ENCODE peak calls at places on chromosomes 11 and 22, in four cellular contexts. Q, R, H and I are unnamed samples.

GRCh38 chr11:125226701-125227100 is 62.1 kb downstream of the PKNOX2 start:
- DNase-seq in R (no peak), Q (no peak), H (no peak), I (no peak)

GRCh38 chr11:111026241-111026640 is 219.3 kb upstream of the POU2AF2 start:
- DNase-seq in Q (no peak), H (no peak), R (no peak), I (no peak)

GRCh38 chr11:69576069-69576782 is 64.7 kb upstream of the CCND1 start:
- DNase-seq in R (no peak), H (peak), Q (no peak), I (no peak)

GRCh38 chr11:109668973-109669634 is 247.1 kb downstream of the C11orf87 start:
- DNase-seq in R (peak), Q (no peak), H (no peak), I (no peak)

GRCh38 chr11:86990520-86990919 is 35.3 kb upstream of the FZD4 start:
- DNase-seq in R (peak), H (no peak), Q (no peak), I (no peak)

GRCh38 chr11:34583818-34584217 is 37.1 kb upstream of the EHF start:
- DNase-seq in R (no peak), H (no peak), Q (no peak), I (no peak)

GRCh38 chr22:38762607-38763006 is 6.8 kb upstream of the SUN2 start:
- DNase-seq in R (no peak), Q (no peak), H (no peak), I (no peak)

GRCh38 chr11:30203850-30204249 is 27.0 kb upstream of the FSHB start:
- DNase-seq in R (no peak), H (no peak), Q (no peak), I (no peak)

GRCh38 chr11:2582436-2582931 is 117.3 kb downstream of the KCNQ1OT1 start:
- DNase-seq in H (no peak), Q (no peak), R (no peak), I (no peak)

GRCh38 chr22:43001271-43002197 is 13.4 kb downstream of the PACSIN2 start:
- DNase-seq in R (peak), Q (no peak), H (no peak), I (no peak)

GRCh38 chr22:37334859-37335818 is 52.8 kb downstream of the CYTH4 start:
- DNase-seq in R (no peak), H (no peak), Q (no peak), I (no peak)

GRCh38 chr22:25076281-25076680 is 123.4 kb upstream of the CRYBB3 start:
- DNase-seq in R (no peak), Q (no peak), H (no peak), I (no peak)

GRCh38 chr11:10564030-10564429 is 4.4 kb downstream of the LYVE1 start:
- DNase-seq in H (no peak), Q (no peak), R (no peak), I (no peak)

GRCh38 chr11:10565493-10565892 is 3.0 kb downstream of the LYVE1 start:
- DNase-seq in H (no peak), R (no peak), Q (no peak), I (no peak)

GRCh38 chr11:10566257-10566956 is 2.1 kb downstream of the LYVE1 start:
- DNase-seq in Q (no peak), H (no peak), R (no peak), I (no peak)

GRCh38 chr11:10567466-10567865 is 999 bp downstream of the LYVE1 start:
- DNase-seq in Q (no peak), R (no peak), H (no peak), I (no peak)

DNA sequence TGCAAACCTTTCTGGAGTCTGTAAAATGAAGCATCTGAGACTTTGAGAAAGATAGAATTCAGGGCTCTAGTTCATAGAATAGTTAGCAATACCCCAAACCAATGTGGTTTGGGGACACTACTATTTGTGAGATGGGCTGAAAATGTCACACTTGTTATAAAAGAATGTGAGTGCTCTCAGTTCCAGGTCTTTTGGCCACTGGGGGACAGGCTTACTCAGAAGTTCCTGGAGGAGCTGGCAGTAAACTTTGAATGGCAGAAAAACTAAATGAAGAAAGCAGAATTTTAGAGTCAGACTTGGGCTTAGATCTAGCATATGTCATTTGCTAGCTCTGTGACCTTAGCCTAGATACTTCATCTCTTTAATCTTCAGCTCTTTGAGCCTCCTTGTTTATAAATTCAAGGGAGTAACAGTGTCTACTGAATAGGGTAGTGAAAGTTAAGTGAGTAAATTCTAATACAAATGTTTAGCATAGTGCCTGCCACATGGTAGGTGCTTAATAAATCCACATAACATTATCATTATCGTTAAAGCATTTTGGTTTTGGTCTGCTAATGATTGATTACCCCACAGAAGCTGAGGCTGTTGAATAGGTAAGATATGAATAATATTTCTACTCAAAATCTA is 3.7 kb downstream of the LYVE1 start:
- DNase-seq in Q (no peak), H (no peak), R (peak), I (no peak)
- TF ChIP-seq CTCF in Q (peak), H (peak), R (peak), I (peak)

DNA sequence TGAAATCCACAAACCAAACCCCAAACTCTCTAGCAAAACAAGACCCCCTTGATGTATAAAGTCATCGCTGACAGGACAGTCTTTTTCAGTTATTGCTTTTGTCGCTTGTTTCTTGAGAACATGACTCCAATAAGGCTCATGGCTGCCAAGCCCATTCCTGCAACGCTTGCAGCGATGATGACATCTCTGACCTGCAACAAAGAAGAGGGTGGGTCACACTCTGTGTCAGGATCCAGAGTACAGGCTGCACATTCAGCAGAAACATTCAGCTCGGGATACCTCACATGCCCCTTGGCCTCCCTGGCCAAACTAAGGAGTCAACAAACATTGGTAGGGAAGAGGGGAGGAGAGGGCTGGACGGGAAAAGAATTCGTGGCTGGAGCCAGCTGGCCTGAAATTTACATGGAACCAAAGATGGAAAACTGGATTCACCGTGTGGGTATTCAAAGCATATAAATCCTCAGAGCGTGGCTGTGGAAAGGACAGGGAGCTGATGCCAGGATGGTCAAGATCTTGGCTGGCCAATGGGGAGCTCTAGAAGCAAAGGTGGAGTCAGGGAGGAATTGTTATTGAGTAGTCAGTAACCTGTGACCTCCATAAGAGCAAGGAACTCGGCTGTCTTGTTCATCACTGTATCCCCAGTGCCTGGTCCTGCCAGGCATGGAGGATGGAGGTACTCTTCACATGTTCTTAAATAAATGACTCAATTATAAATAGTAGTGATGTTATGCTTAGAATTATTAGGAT is 11.8 kb upstream of the PLAAT2 start:
- DNase-seq in Q (peak), H (no peak), R (peak), I (no peak)
- H3K4me3 ChIP-seq in Q (peak), H (peak), R (peak), I (no peak)

GRCh38 chr11:72848846-72849466 is 34.7 kb downstream of the ATG16L2 start:
- DNase-seq in H (no peak), Q (no peak), R (peak), I (no peak)
- TF ChIP-seq CTCF in H (peak), Q (peak), R (peak), I (peak)

GRCh38 chr22:49910229-49911155 is 7.7 kb downstream of the ALG12 start:
- DNase-seq in R (no peak), H (no peak), Q (peak), I (no peak)
- H3K4me3 ChIP-seq in R (no peak), H (no peak), Q (no peak), I (no peak)

DNA sequence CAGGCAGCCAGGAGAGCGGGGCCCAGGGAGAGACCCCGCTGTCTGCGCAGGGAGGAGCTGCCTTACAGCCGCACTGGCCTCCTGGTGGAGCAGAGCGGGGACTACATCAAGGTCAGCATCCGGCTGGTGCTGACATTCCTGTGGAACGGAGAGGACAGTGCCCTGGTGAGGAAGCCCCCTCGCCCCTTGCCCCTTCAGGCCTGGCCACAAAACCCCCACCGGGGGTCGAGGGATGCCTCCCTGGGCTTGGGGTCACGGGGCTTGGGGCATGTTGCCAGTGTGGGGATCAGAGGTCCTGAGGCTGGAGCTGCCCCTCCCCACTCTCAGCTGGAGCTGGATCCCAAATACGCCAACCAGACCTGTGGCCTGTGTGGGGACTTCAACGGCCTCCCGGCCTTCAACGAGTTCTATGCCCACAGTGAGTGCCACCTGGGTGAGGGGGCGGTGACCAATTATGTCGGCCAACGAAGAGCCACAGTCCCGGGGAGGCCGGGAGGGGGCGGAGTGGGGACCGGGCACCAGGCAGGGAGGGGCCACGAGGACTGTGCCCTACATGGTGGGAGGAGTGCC is 4.2 kb downstream of the MUC5B start:
- DNase-seq in Q (peak), H (no peak), R (peak), I (no peak)
- TF ChIP-seq CTCF in Q (no peak), H (no peak), R (peak), I (peak)

DNA sequence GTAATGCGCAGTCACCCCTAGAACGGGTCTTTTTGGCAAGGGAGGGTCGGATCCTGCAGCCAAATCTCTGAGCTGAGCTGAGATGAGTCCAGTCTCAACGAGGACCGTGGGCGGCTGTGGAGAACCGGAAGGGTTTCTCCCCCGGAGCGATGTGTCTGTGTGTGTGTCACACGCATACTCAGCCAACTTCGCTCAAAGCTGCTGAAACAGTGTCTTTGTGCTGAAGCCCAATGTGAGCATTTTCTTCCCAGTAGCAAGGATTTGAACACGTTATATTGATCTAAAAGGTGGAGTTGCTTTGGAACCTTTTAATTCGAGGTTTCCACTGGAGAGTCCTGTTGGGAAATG is 1.4 kb upstream of the CELSR1 start:
- DNase-seq in H (no peak), Q (no peak), R (peak), I (no peak)
- H3K4me3 ChIP-seq in H (peak), Q (peak), R (peak), I (peak)

GRCh38 chr22:17785185-17786184 is 11.2 kb upstream of the BID start:
- DNase-seq in H (no peak), R (peak), Q (no peak), I (no peak)
- TF ChIP-seq CTCF in H (no peak), R (peak), Q (peak), I (peak)

DNA sequence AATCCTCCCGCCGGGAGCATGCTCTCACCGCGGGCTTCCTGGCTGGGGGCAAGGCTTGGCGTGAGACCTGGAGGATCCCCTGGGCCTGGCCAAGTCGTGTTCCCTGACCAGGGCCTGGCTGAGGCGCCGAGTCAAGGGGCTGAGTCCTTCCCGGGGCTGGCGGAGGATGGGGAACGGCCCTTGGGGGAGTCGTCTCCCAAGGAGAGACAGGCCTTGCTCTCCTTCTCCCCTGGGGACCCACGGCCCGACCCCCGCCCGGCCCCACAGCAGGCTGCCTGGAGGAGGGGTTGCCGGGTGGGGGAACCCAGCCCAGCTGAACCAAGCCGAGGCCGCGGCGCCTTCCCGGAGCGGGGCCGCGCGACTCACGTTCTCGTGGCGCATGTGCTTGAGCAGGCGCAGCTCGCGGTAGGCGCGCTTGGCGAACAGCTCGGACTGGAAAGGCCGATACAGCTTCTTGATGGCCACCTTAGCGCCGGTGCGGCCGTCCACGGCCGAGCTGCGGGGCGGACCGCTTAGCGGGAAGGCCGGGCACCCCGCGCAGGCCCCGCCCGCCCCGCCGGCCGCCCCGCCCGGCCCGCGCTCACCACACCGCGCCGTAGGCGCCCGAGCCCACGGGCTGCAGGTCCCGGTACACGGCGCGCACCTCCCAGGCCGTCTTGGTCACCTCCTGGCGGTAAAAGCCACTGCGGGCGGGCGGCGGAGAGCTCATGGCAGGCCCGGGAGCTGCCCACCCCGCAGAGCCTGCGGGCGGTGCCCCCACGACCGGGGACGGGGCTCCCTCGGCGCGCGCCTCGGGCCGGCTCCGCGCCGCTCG is 475 bp downstream of the MAPK12 start:
- DNase-seq in Q (no peak), H (no peak), R (peak), I (no peak)
- H3K4me3 ChIP-seq in Q (peak), H (peak), R (peak), I (peak)